ENCODE peak calls at places on chromosomes 4 and X, in eight cellular contexts. K is HepG2, E is OCI-LY7, X is transverse colon, A is left lung, C is RWPE1, W is right cardiac atrium, I is endodermal cell. N is an unnamed sample.

GRCh38 chr4:120842046-120842445 is 80.5 kb downstream of the PRDM5 start:
- DNase-seq in X (no peak), W (no peak), I (no peak), E (no peak), K (no peak), C (no peak), A (no peak), N (no peak)

GRCh38 chrX:149044471-149044870 is 460.6 kb downstream of the IDS start:
- DNase-seq in C (no peak), E (no peak), X (no peak), A (no peak), K (no peak), W (no peak), I (no peak), N (no peak)

GRCh38 chr4:13597141-13597540 is 30.4 kb downstream of the BOD1L1 start:
- DNase-seq in C (no peak), X (no peak), K (peak; percentile 88), W (no peak), A (no peak), E (no peak), I (no peak), N (no peak)

GRCh38 chr4:119314356-119314755 is 7.6 kb downstream of the FABP2 start:
- DNase-seq in I (peak; percentile 56), E (peak; percentile 57), W (no peak), K (peak; percentile 41), X (peak; percentile 24), A (no peak), C (peak; percentile 13), N (no peak)

GRCh38 chr4:47746122-47746521 is 91.7 kb downstream of the CORIN start:
- DNase-seq in I (no peak), X (no peak), C (no peak), K (no peak), A (no peak), W (no peak), E (no peak), N (no peak)

GRCh38 chr4:129561886-129562285 is 465.9 kb downstream of the C4orf33 start:
- DNase-seq in C (no peak), E (no peak), A (no peak), I (no peak), X (no peak), K (no peak), W (no peak), N (no peak)

GRCh38 chr4:151541438-151542071 is 132.6 kb downstream of the FHIP1A start:
- DNase-seq in K (no peak), I (peak; percentile 71), A (no peak), C (peak; percentile 77), E (no peak), X (no peak), W (no peak), N (no peak)

GRCh38 chrX:17682259-17682658 is 55.0 kb upstream of the SCML1 start:
- DNase-seq in K (no peak), A (no peak), I (no peak), X (no peak), W (no peak), E (no peak), C (no peak), N (no peak)

GRCh38 chrX:46710425-46710824 is 48.5 kb downstream of the SLC9A7 start:
- DNase-seq in W (no peak), I (no peak), C (peak; percentile 65), E (no peak), K (peak; percentile 0), X (no peak), A (no peak), N (no peak)

GRCh38 chrX:33062016-33062415 is 149.3 kb downstream of the DMD start:
- DNase-seq in K (no peak), A (no peak), C (no peak), W (no peak), I (no peak), X (no peak), E (no peak), N (no peak)

GRCh38 chr4:30714408-30715031 is 5.6 kb upstream of the PCDH7 start:
- DNase-seq in A (no peak), W (peak; percentile 61), K (peak; percentile 19), I (peak; percentile 85), E (peak; percentile 4), X (peak; percentile 41), C (peak; percentile 58), N (no peak)

GRCh38 chr4:54658321-54659093 is 750 bp downstream of the KIT start:
- DNase-seq in W (peak; percentile 83), X (peak; percentile 46), E (no peak), C (peak; percentile 24), I (peak; percentile 86), K (peak; percentile 14), A (peak; percentile 47), N (no peak)

GRCh38 chr4:129264008-129264657 is 168.2 kb downstream of the C4orf33 start:
- DNase-seq in E (no peak), W (no peak), I (no peak), K (no peak), A (no peak), C (no peak), X (no peak), N (no peak)

GRCh38 chr4:11632488-11632887 is 203.8 kb upstream of the HS3ST1 start:
- DNase-seq in W (peak; percentile 43), A (no peak), X (no peak), E (no peak), I (no peak), K (no peak), C (peak; percentile 49), N (no peak)

GRCh38 chr4:132284910-132285426 is 864.1 kb upstream of the PCDH10 start:
- DNase-seq in K (no peak), E (peak; percentile 72), C (no peak), W (no peak), X (no peak), I (peak; percentile 43), A (no peak), N (no peak)

GRCh38 chr4:51885371-51885770 is 42.4 kb downstream of the DCUN1D4 start:
- DNase-seq in E (peak; percentile 29), W (no peak), A (no peak), X (no peak), C (peak; percentile 23), I (peak; percentile 73), K (peak; percentile 44), N (no peak)

GRCh38 chr4:52560844-52561280 is 98.2 kb downstream of the USP46 start:
- DNase-seq in W (no peak), X (no peak), C (no peak), K (no peak), A (no peak), I (no peak), E (no peak), N (no peak)

GRCh38 chr4:2794707-2795557 is 2.0 kb downstream of the SH3BP2 start:
- DNase-seq in X (peak; percentile 55), C (no peak), A (peak; percentile 87), I (peak; percentile 44), K (no peak), E (no peak), W (peak; percentile 88), N (no peak)
- H3K27ac ChIP-seq in X (peak overlapping the region; percentile 82), C (peak overlapping the region; percentile 99), A (peak overlapping the region; percentile 76), I (no peak overlapping the region), K (peak overlapping the region; percentile 59), E (no peak overlapping the region), W (peak overlapping the region; percentile 61), N (no peak overlapping the region)

DNA sequence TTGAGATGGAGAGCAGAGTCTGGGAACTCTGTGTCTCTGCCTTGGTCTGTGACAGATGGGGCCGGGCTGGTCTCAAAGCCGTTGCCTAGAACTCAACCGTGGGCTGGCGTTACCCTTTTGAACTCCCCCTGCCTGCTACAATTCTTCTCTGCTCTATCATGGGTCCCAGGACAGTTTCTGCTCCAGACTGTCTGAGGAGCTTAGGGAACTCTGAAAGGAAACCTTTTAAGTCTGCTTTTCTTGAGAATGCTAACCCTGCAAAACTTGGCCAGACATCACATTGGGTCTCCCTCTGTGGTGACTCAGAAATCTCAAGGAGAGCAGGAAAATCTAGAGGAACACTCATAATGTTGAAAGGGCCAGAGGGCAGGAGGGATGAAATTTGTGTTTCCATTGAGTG is 240.6 kb downstream of the CBR4 start:
- DNase-seq in E (no peak), I (no peak), K (no peak), C (no peak), A (no peak), W (peak; percentile 51), X (no peak), N (no peak)
- H3K27ac ChIP-seq in E (no peak overlapping the region), I (no peak overlapping the region), K (no peak overlapping the region), C (peak overlapping the region; percentile 46), A (peak overlapping the region; percentile 53), W (peak overlapping the region; percentile 61), X (no peak overlapping the region), N (no peak overlapping the region)

DNA sequence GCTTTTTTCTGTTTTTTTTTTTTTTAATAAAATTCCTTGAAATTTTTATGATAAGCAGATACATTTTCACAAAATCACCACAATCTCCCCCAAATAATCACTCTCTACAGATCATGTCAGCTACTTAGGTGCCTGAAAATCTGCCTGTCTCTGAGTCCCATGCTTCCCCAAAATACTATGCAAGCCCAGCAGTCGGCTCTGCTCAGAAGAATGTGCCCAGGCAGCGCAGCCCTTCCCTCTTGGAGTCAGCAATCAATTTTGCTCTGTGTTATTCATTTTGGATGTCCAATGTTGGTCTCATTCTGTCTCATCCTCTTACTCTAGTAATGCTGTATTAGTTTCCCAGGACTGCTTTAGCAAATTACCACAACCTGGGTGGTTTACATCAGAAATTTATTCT is 24.9 kb upstream of the C1QTNF7 start:
- DNase-seq in E (no peak), I (no peak), K (no peak), A (no peak), X (no peak), C (no peak), W (peak; percentile 36), N (no peak)
- H3K27ac ChIP-seq in E (no peak overlapping the region), I (no peak overlapping the region), K (no peak overlapping the region), A (no peak overlapping the region), X (peak overlapping the region; percentile 25), C (no peak overlapping the region), W (no peak overlapping the region), N (no peak overlapping the region)

GRCh38 chr4:154492288-154492687 is 689 bp upstream of the DCHS2 start:
- DNase-seq in A (no peak), C (no peak), W (no peak), K (no peak), I (no peak), E (no peak), X (no peak), N (no peak)

GRCh38 chr4:154490589-154491340 is 834 bp downstream of the DCHS2 start:
- DNase-seq in X (peak; percentile 9), K (no peak), A (no peak), E (no peak), W (peak; percentile 51), I (no peak), C (no peak), N (no peak)

GRCh38 chr4:154490261-154490588 is 1.4 kb downstream of the DCHS2 start:
- DNase-seq in X (no peak), W (peak; percentile 33), E (no peak), K (no peak), C (no peak), A (no peak), I (peak; percentile 83), N (no peak)

GRCh38 chr4:154491341-154491679 is 289 bp downstream of the DCHS2 start:
- DNase-seq in X (peak; percentile 10), A (no peak), C (peak; percentile 36), K (no peak), W (no peak), E (no peak), I (peak; percentile 80), N (no peak)

DNA sequence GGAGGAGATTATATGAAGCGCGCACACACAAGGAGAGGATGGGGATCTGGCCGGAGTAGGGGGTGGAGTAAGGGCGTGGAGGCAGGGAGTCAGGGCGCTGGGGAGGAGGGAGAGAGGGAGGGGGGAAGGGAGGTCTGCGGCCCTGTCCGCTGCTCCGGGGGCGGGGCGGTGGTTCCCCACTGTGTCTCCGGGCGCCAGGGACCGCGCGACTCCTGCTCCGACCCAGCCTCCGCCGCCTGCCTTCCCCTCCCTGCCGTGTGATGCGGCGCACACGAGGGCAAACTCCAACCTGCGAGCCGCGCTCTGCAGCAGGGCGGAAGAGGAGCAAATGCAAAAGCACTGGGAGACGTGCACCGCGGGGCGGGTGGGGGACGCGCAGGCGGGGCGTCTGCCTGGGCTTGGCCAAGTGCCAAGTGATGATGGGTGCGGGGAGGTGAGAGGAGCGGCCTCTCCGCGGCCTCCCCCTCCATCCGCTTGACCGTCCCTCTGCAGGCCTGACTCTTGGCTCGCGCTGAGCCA is at the start of gene DCHS2:
- DNase-seq in I (peak; percentile 86), X (peak; percentile 24), A (no peak), E (no peak), K (peak; percentile 24), W (peak; percentile 51), C (peak; percentile 22), N (no peak)
- H3K27ac ChIP-seq in I (no peak within 1 kb of the TSS), X (peak within 1 kb of the TSS; percentile 53), A (no peak within 1 kb of the TSS), E (no peak within 1 kb of the TSS), K (no peak within 1 kb of the TSS), W (no peak within 1 kb of the TSS), C (no peak within 1 kb of the TSS), N (no peak within 1 kb of the TSS)

N was measured in CD8-positive, alpha-beta T cell.